ENCODE peak calls at places on chromosomes 6 and 20, in four cellular contexts. One of them, this sample, is unnamed.

GRCh38 chr6:25061289-25061945 is 125.7 kb upstream of the RIPOR2 start:
- DNase-seq in GM12865: no peak
- DNase-seq in left ventricle myocardium inferior: no peak
- DNase-seq in gastrocnemius medialis: no peak
- DNase-seq in this sample: no peak

GRCh38 chr6:121897337-121897760 is 461.9 kb downstream of the GJA1 start:
- DNase-seq in GM12865: no peak
- DNase-seq in left ventricle myocardium inferior: no peak
- DNase-seq in gastrocnemius medialis: no peak
- DNase-seq in this sample: no peak

GRCh38 chr20:33299111-33299603 is 16.1 kb downstream of the BPIFB1 start:
- DNase-seq in GM12865: peak
- DNase-seq in left ventricle myocardium inferior: peak
- DNase-seq in gastrocnemius medialis: peak
- DNase-seq in this sample: no peak

GRCh38 chr6:27019651-27020552 is 227.6 kb upstream of the PRSS16 start:
- DNase-seq in GM12865: peak
- DNase-seq in left ventricle myocardium inferior: peak
- DNase-seq in gastrocnemius medialis: peak
- DNase-seq in this sample: peak

GRCh38 chr20:45523833-45524232 is 8.4 kb upstream of the SPINT3 start:
- DNase-seq in GM12865: no peak
- DNase-seq in left ventricle myocardium inferior: no peak
- DNase-seq in gastrocnemius medialis: no peak
- DNase-seq in this sample: no peak

GRCh38 chr6:108236791-108237190 is 24.0 kb downstream of the SNX3 start:
- DNase-seq in GM12865: no peak
- DNase-seq in left ventricle myocardium inferior: no peak
- DNase-seq in gastrocnemius medialis: no peak
- DNase-seq in this sample: no peak

GRCh38 chr6:152552616-152553209 is 84.4 kb downstream of the SYNE1 start:
- DNase-seq in GM12865: peak
- DNase-seq in left ventricle myocardium inferior: peak
- DNase-seq in gastrocnemius medialis: peak
- DNase-seq in this sample: peak

GRCh38 chr20:51176846-51177245 is 153.9 kb upstream of the KCNG1 start:
- DNase-seq in GM12865: no peak
- DNase-seq in left ventricle myocardium inferior: no peak
- DNase-seq in gastrocnemius medialis: no peak
- DNase-seq in this sample: no peak

GRCh38 chr6:107715523-107716321 is 108.4 kb downstream of the SCML4 start:
- DNase-seq in GM12865: no peak
- DNase-seq in left ventricle myocardium inferior: no peak
- DNase-seq in gastrocnemius medialis: no peak
- DNase-seq in this sample: no peak

GRCh38 chr6:14468656-14469321 is 351.2 kb downstream of the CD83 start:
- DNase-seq in GM12865: no peak
- DNase-seq in left ventricle myocardium inferior: no peak
- DNase-seq in gastrocnemius medialis: no peak
- DNase-seq in this sample: no peak

GRCh38 chr20:41152108-41152757 is 14.9 kb downstream of the PLCG1 start:
- DNase-seq in GM12865: no peak
- DNase-seq in left ventricle myocardium inferior: no peak
- DNase-seq in gastrocnemius medialis: no peak
- DNase-seq in this sample: no peak

GRCh38 chr6:43911625-43912577 is 141.9 kb downstream of the VEGFA start:
- DNase-seq in GM12865: no peak
- DNase-seq in left ventricle myocardium inferior: no peak
- DNase-seq in gastrocnemius medialis: no peak
- DNase-seq in this sample: no peak

GRCh38 chr6:157063176-157063934 is 260.0 kb downstream of the TMEM242 start:
- DNase-seq in GM12865: no peak
- DNase-seq in left ventricle myocardium inferior: no peak
- DNase-seq in gastrocnemius medialis: no peak
- DNase-seq in this sample: no peak

GRCh38 chr6:109783245-109783990 is 92.3 kb downstream of the FIG4 start:
- DNase-seq in GM12865: peak
- DNase-seq in left ventricle myocardium inferior: no peak
- DNase-seq in gastrocnemius medialis: no peak
- DNase-seq in this sample: no peak

GRCh38 chr6:2563635-2564034 is 187.1 kb downstream of the MYLK4 start:
- DNase-seq in GM12865: peak
- DNase-seq in left ventricle myocardium inferior: no peak
- DNase-seq in gastrocnemius medialis: no peak
- DNase-seq in this sample: no peak

GRCh38 chr20:17946572-17947473 is 21.8 kb downstream of the SNX5 start:
- DNase-seq in GM12865: peak
- DNase-seq in left ventricle myocardium inferior: no peak
- DNase-seq in gastrocnemius medialis: no peak
- DNase-seq in this sample: no peak

GRCh38 chr6:144912474-144912873 is 627.3 kb downstream of the UTRN start:
- DNase-seq in GM12865: no peak
- DNase-seq in left ventricle myocardium inferior: no peak
- DNase-seq in gastrocnemius medialis: no peak
- DNase-seq in this sample: no peak

GRCh38 chr6:14166821-14167220 is 49.2 kb downstream of the CD83 start:
- DNase-seq in GM12865: no peak
- DNase-seq in left ventricle myocardium inferior: no peak
- DNase-seq in gastrocnemius medialis: no peak
- DNase-seq in this sample: no peak

GRCh38 chr6:125114248-125114858 is 39.2 kb upstream of the TPD52L1 start:
- DNase-seq in GM12865: peak
- DNase-seq in left ventricle myocardium inferior: no peak
- DNase-seq in gastrocnemius medialis: peak
- DNase-seq in this sample: no peak

GRCh38 chr20:58374906-58375760 is 13.9 kb upstream of the VAPB start:
- DNase-seq in GM12865: no peak
- DNase-seq in left ventricle myocardium inferior: no peak
- DNase-seq in gastrocnemius medialis: no peak
- DNase-seq in this sample: no peak

GRCh38 chr20:12575352-12576095 is 433.2 kb upstream of the SPTLC3 start:
- DNase-seq in GM12865: no peak
- DNase-seq in left ventricle myocardium inferior: peak
- DNase-seq in gastrocnemius medialis: peak
- DNase-seq in this sample: no peak

GRCh38 chr20:58382096-58382495 is 6.9 kb upstream of the VAPB start:
- DNase-seq in GM12865: no peak
- DNase-seq in left ventricle myocardium inferior: no peak
- DNase-seq in gastrocnemius medialis: no peak
- DNase-seq in this sample: no peak

GRCh38 chr6:105892577-105893262 is 193.4 kb upstream of the PRDM1 start:
- DNase-seq in GM12865: peak
- DNase-seq in left ventricle myocardium inferior: no peak
- DNase-seq in gastrocnemius medialis: no peak
- DNase-seq in this sample: no peak

GRCh38 chr20:8722277-8722928 is 346.5 kb upstream of the PLCB4 start:
- DNase-seq in GM12865: peak
- DNase-seq in left ventricle myocardium inferior: no peak
- DNase-seq in gastrocnemius medialis: no peak
- DNase-seq in this sample: no peak

GRCh38 chr6:142844065-142844755 is 100.8 kb downstream of the HIVEP2 start:
- DNase-seq in GM12865: peak
- DNase-seq in left ventricle myocardium inferior: no peak
- DNase-seq in gastrocnemius medialis: no peak
- DNase-seq in this sample: no peak

GRCh38 chr6:52385074-52385473 is 23.1 kb downstream of the PAQR8 start:
- DNase-seq in GM12865: no peak
- DNase-seq in left ventricle myocardium inferior: no peak
- DNase-seq in gastrocnemius medialis: no peak
- DNase-seq in this sample: no peak

GRCh38 chr20:58706975-58707681 is 14.5 kb downstream of the NPEPL1 start:
- DNase-seq in GM12865: no peak
- DNase-seq in left ventricle myocardium inferior: peak
- DNase-seq in gastrocnemius medialis: no peak
- DNase-seq in this sample: no peak

GRCh38 chr20:63009988-63010769 is 3.4 kb upstream of the BHLHE23 start:
- DNase-seq in GM12865: peak
- DNase-seq in left ventricle myocardium inferior: no peak
- DNase-seq in gastrocnemius medialis: no peak
- DNase-seq in this sample: no peak

GRCh38 chr6:17865798-17866725 is 121.4 kb downstream of the KIF13A start:
- DNase-seq in GM12865: no peak
- DNase-seq in left ventricle myocardium inferior: peak
- DNase-seq in gastrocnemius medialis: peak
- DNase-seq in this sample: peak

GRCh38 chr6:161079566-161080262 is 88.1 kb downstream of the MAP3K4 start:
- DNase-seq in GM12865: no peak
- DNase-seq in left ventricle myocardium inferior: no peak
- DNase-seq in gastrocnemius medialis: no peak
- DNase-seq in this sample: no peak

GRCh38 chr20:58127731-58128130 is 100.7 kb downstream of the ANKRD60 start:
- DNase-seq in GM12865: no peak
- DNase-seq in left ventricle myocardium inferior: no peak
- DNase-seq in gastrocnemius medialis: no peak
- DNase-seq in this sample: no peak

GRCh38 chr6:105993769-105994521 is 92.2 kb upstream of the PRDM1 start:
- DNase-seq in GM12865: peak
- DNase-seq in left ventricle myocardium inferior: peak
- DNase-seq in gastrocnemius medialis: peak
- DNase-seq in this sample: no peak

GRCh38 chr6:163711615-163712568 is 297.4 kb downstream of the QKI start:
- DNase-seq in GM12865: peak
- DNase-seq in left ventricle myocardium inferior: peak
- DNase-seq in gastrocnemius medialis: peak
- DNase-seq in this sample: no peak
- TF ChIP-seq CTCF in GM12865: peak
- TF ChIP-seq CTCF in left ventricle myocardium inferior: peak
- TF ChIP-seq CTCF in gastrocnemius medialis: peak
- TF ChIP-seq CTCF in this sample: no peak

DNA sequence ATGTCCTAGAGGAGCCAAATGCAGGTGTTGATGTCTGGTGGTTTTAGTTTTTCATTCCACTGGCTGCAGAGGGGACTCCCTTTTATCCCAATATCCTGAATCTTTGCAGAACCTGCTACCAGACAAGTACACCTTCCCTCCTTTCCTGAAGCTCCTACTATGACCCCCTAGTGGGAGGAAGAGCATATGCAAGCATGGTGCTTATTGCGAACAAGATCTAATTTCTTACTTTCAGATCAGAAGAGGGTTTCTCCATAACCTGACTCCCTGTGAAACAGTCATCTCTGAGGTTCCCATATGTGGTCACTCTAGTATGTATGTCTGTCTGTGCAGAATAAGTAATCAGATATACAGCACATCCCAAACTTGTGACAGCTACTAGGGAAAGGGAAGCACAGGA is 277.2 kb downstream of the ARHGAP18 start:
- DNase-seq in GM12865: no peak
- DNase-seq in left ventricle myocardium inferior: no peak
- DNase-seq in gastrocnemius medialis: no peak
- DNase-seq in this sample: no peak
- TF ChIP-seq CTCF in GM12865: peak
- TF ChIP-seq CTCF in left ventricle myocardium inferior: no peak
- TF ChIP-seq CTCF in gastrocnemius medialis: no peak
- TF ChIP-seq CTCF in this sample: no peak

GRCh38 chr6:40328376-40328987 is 258.7 kb downstream of the LRFN2 start:
- DNase-seq in GM12865: peak
- DNase-seq in left ventricle myocardium inferior: no peak
- DNase-seq in gastrocnemius medialis: peak
- DNase-seq in this sample: no peak
- TF ChIP-seq CTCF in GM12865: peak
- TF ChIP-seq CTCF in left ventricle myocardium inferior: peak
- TF ChIP-seq CTCF in gastrocnemius medialis: peak
- TF ChIP-seq CTCF in this sample: no peak

DNA sequence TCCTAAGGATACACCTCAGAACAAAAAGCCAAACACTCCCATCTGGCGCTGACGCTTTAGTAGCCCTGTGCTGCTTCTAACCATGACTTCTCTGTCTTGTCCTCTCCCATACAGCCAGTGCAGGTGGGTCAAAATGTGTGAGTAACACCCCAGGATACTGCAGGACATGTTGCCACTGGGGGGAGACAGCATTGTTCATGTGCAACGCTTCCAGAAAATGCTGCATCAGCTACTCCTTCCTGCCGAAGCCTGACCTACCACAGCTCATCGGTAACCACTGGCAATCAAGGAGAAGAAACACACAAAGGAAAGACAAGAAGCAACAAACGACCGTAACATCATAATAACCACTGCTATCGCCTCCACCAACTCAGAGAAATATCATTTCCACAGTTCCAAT is 1.4 kb downstream of the DEFB132 start:
- DNase-seq in GM12865: peak
- DNase-seq in left ventricle myocardium inferior: no peak
- DNase-seq in gastrocnemius medialis: no peak
- DNase-seq in this sample: no peak
- TF ChIP-seq CTCF in GM12865: peak
- TF ChIP-seq CTCF in left ventricle myocardium inferior: peak
- TF ChIP-seq CTCF in gastrocnemius medialis: no peak
- TF ChIP-seq CTCF in this sample: no peak

GRCh38 chr6:20875369-20875963 is 341.2 kb downstream of the CDKAL1 start:
- DNase-seq in GM12865: peak
- DNase-seq in left ventricle myocardium inferior: no peak
- DNase-seq in gastrocnemius medialis: no peak
- DNase-seq in this sample: no peak

GRCh38 chr6:20870493-20870892 is 336.2 kb downstream of the CDKAL1 start:
- DNase-seq in GM12865: no peak
- DNase-seq in left ventricle myocardium inferior: no peak
- DNase-seq in gastrocnemius medialis: no peak
- DNase-seq in this sample: no peak

GRCh38 chr6:20877008-20877937 is 343.0 kb downstream of the CDKAL1 start:
- DNase-seq in GM12865: peak
- DNase-seq in left ventricle myocardium inferior: no peak
- DNase-seq in gastrocnemius medialis: peak
- DNase-seq in this sample: peak

GRCh38 chr6:20876016-20876415 is 341.8 kb downstream of the CDKAL1 start:
- DNase-seq in GM12865: peak
- DNase-seq in left ventricle myocardium inferior: no peak
- DNase-seq in gastrocnemius medialis: no peak
- DNase-seq in this sample: no peak

DNA sequence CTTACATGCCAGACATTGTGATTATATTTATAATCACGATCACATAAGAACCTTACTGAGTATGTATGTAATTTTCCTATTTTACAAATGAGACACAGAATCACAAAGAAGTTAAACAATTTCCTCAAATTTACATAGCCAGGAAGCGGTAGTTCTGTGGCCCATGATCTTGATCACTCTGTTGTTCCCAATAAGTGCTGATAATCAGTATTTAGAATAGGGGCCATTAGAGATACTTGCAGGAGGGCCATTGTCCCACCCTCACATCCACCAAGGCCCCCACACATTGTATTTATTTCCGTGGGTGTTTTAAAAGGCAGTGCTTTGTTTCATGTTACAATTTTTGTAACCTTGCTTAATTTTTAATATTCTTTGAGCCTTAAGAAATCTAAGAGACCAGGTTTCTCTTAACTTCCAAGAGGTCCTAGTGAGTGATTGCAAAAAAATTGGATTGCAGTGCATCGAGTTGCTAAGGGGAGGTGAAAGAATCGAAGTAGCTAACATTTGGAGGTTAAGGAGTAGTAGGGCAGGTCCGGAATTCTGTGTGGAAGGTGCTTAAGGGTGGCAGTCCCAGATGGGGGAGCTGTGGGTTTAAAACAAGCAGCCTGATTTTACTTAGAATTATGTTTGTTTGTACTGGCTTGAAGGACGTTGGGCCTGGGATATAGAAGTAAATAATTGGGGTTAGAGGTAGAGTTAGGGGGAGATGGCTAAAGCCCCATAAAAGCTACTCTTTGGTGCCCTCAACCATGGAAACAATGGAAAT is 339.4 kb downstream of the CDKAL1 start:
- DNase-seq in GM12865: no peak
- DNase-seq in left ventricle myocardium inferior: no peak
- DNase-seq in gastrocnemius medialis: no peak
- DNase-seq in this sample: no peak
- TF ChIP-seq CTCF in GM12865: no peak
- TF ChIP-seq CTCF in left ventricle myocardium inferior: no peak
- TF ChIP-seq CTCF in gastrocnemius medialis: no peak
- TF ChIP-seq CTCF in this sample: no peak